ENCODE peak calls at places on chromosomes 4 and X, in five cellular contexts. L is pancreas, X is body of pancreas, J is AG10803, P is GM06990. D is an unnamed sample.

GRCh38 chrX:109040057-109040456 is 303.7 kb upstream of the IRS4 start:
- DNase-seq in L (no peak), X (no peak), J (no peak), P (no peak), D (no peak)

GRCh38 chrX:120308959-120309872 is 2.0 kb downstream of the TMEM255A start:
- DNase-seq in L (peak; percentile 51), X (peak; percentile 62), J (peak; percentile 29), P (peak; percentile 75), D (peak; percentile 41)

GRCh38 chr4:140755811-140756291 is 334 bp downstream of the TBC1D9 start:
- DNase-seq in L (peak; percentile 62), X (peak; percentile 63), J (peak; percentile 54), P (peak; percentile 75), D (no peak)

GRCh38 chr4:146340798-146341197 is 126.5 kb downstream of the REELD1 start:
- DNase-seq in L (no peak), X (no peak), J (peak; percentile 30), P (no peak), D (no peak)

GRCh38 chrX:118974908-118975671 is 672 bp downstream of the LONRF3 start:
- DNase-seq in L (peak; percentile 58), X (peak; percentile 66), J (no peak), P (peak; percentile 30), D (no peak)

GRCh38 chr4:143721317-143721716 is 20.8 kb upstream of the FREM3 start:
- DNase-seq in L (no peak), X (no peak), J (no peak), P (no peak), D (no peak)

GRCh38 chr4:181301735-181302380 is 941.3 kb upstream of the TENM3 start:
- DNase-seq in L (peak; percentile 47), X (peak; percentile 49), J (peak; percentile 47), P (no peak), D (no peak)

GRCh38 chrX:486325-486724 is 99.6 kb upstream of the PPP2R3B start:
- DNase-seq in L (no peak), X (no peak), J (no peak), P (no peak), D (no peak)

GRCh38 chrX:85084770-85085393 is 81.2 kb downstream of the APOOL start:
- DNase-seq in L (peak; percentile 22), X (peak; percentile 25), J (peak; percentile 31), P (no peak), D (no peak)

GRCh38 chr4:80070880-80071620 is 2.0 kb downstream of the ANTXR2 start:
- DNase-seq in L (no peak), X (no peak), J (peak; percentile 37), P (no peak), D (no peak)

GRCh38 chrX:153494541-153495361 is at the start of gene BGN:
- DNase-seq in L (no peak), X (no peak), J (no peak), P (no peak), D (no peak)

GRCh38 chr4:10016169-10016568 is 5.1 kb downstream of the SLC2A9 start:
- DNase-seq in L (no peak), X (no peak), J (no peak), P (no peak), D (no peak)

GRCh38 chr4:176967586-176967985 is 174.9 kb upstream of the VEGFC start:
- DNase-seq in L (no peak), X (no peak), J (no peak), P (no peak), D (no peak)

GRCh38 chr4:72312032-72312650 is 256.9 kb downstream of the ADAMTS3 start:
- DNase-seq in L (peak; percentile 19), X (peak; percentile 40), J (peak; percentile 97), P (no peak), D (no peak)

GRCh38 chr4:174217273-174218126 is 66.0 kb downstream of the FBXO8 start:
- DNase-seq in L (peak; percentile 27), X (peak; percentile 33), J (peak; percentile 65), P (no peak), D (no peak)

GRCh38 chr4:118154643-118155042 is 120.4 kb downstream of the NDST3 start:
- DNase-seq in L (no peak), X (no peak), J (peak; percentile 64), P (no peak), D (no peak)

GRCh38 chrX:103585421-103586313 is at the start of gene TCEAL4:
- DNase-seq in L (peak; percentile 47), X (peak; percentile 64), J (peak; percentile 12), P (peak; percentile 51), D (no peak)

GRCh38 chr4:13988347-13989265 is 361.1 kb upstream of the BOD1L1 start:
- DNase-seq in L (no peak), X (peak; percentile 24), J (peak; percentile 92), P (no peak), D (no peak)

GRCh38 chr4:86498560-86499166 is 95.5 kb upstream of the PTPN13 start:
- DNase-seq in L (no peak), X (no peak), J (peak; percentile 75), P (no peak), D (no peak)

GRCh38 chrX:65990702-65991101 is 49.2 kb downstream of the VSIG4 start:
- DNase-seq in L (no peak), X (no peak), J (no peak), P (no peak), D (no peak)

GRCh38 chrX:1385251-1385794 is 6.6 kb downstream of the SLC25A6 start:
- DNase-seq in L (peak; percentile 23), X (no peak), J (no peak), P (no peak), D (no peak)

GRCh38 chrX:69179380-69179911 is 14.2 kb upstream of the PJA1 start:
- DNase-seq in L (no peak), X (no peak), J (peak; percentile 3), P (no peak), D (no peak)

GRCh38 chrX:121052122-121052521 is 4.7 kb downstream of the GLUD2 start:
- DNase-seq in L (no peak), X (no peak), J (no peak), P (no peak), D (no peak)

GRCh38 chrX:101550362-101550761 is at the start of gene ARMCX1:
- DNase-seq in L (peak; percentile 32), X (peak; percentile 61), J (peak; percentile 76), P (peak; percentile 1), D (no peak)

GRCh38 chr4:155866177-155866576 is at the start of gene ASIC5:
- DNase-seq in L (no peak), X (no peak), J (no peak), P (no peak), D (no peak)

DNA sequence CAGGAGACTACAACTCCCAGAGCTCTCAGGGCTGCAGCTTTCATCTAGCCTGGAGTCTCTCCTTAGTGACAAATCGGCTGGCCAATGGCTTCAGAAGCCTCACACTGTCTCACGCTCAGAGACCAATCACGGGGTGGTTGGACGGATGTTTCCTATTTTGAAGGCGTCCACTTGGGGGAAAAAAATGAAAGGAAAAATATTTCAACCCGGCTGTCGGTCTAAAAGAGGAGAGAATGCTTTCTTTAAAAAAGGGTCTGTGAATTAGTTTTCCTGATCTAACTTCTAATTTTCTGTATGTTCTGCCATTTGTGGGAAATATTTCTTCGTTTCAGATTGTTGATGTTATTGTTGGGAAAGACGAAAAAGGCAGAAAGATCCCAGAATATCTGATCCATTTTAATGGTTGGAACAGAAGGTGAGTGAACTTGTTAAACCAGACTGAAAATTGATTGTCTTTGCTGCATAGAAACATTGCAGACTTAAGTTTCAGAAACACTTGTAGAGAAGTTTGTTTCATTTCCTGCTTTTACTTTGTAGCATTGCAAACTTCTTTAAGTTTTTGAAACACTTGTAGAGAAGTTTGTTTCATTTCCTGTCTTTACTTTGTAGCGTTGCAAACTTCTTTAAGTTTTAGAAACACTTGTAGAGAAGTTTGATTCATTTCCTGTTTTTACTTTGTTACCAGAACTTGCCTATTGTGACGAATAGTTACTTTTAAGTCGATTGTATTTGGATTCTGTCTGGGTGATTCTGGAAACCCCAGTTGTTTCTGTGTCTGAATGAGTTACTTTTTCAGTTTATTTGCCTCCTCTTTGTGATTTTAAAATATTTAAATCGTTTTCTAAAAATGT is 1.6 kb downstream of the MSL3 start:
- DNase-seq in L (peak; percentile 79), X (peak; percentile 85), J (peak; percentile 92), P (peak; percentile 76), D (peak; percentile 66)
- H3K4me3 ChIP-seq in L (peak overlapping the region; percentile 30), X (no peak overlapping the region), J (peak overlapping the region; percentile 82), P (peak overlapping the region; percentile 85), D (peak overlapping the region; percentile 91)

GRCh38 chrX:12505127-12505526 is 286.1 kb upstream of the PRPS2 start:
- DNase-seq in L (no peak), X (no peak), J (no peak), P (no peak), D (no peak)
- TF ChIP-seq CTCF in L (no peak), X (no peak), J (no peak), P (no peak), D (no peak)

GRCh38 chr4:38235338-38235737 is 275.1 kb downstream of the PTTG2 start:
- DNase-seq in L (no peak), X (no peak), J (no peak), P (no peak), D (no peak)
- H3K4me3 ChIP-seq in L (no peak overlapping the region), X (no peak overlapping the region), J (no peak overlapping the region), P (no peak overlapping the region), D (no peak overlapping the region)

GRCh38 chr4:44342800-44343199 is 105.8 kb downstream of the KCTD8 start:
- DNase-seq in L (no peak), X (no peak), J (no peak), P (no peak), D (no peak)
- TF ChIP-seq CTCF in L (no peak), X (no peak), J (no peak), P (no peak), D (no peak)

GRCh38 chrX:154749856-154750255 is 1.0 kb downstream of the GAB3 start:
- DNase-seq in L (no peak), X (no peak), J (no peak), P (no peak), D (no peak)
- H3K4me3 ChIP-seq in L (no peak overlapping the region), X (no peak overlapping the region), J (no peak overlapping the region), P (no peak overlapping the region), D (peak overlapping the region; percentile 65)

GRCh38 chrX:54885740-54886139 is 34.9 kb upstream of the TRO start:
- DNase-seq in L (no peak), X (no peak), J (no peak), P (no peak), D (no peak)

GRCh38 chrX:54894159-54894558 is 26.5 kb upstream of the TRO start:
- DNase-seq in L (no peak), X (no peak), J (no peak), P (no peak), D (no peak)

DNA sequence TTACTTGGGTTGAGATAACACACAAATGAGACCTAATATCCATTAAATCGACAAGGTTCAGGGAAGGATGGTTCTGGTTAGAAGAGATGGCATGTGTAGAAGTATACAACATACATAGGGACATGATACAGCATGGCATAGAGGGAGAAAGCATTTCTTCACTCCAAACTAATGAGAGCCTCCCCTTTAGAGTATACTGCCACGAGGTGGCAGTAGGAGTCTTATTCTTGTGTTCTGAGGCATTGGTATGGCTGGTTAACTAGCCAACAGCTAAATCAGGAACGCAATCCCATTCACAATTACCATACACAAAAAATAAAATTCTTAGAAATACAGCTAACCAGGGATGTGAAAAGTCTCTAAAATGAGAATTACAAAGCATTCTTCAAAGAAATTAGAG is 29.1 kb upstream of the TRO start:
- DNase-seq in L (peak; percentile 26), X (peak; percentile 27), J (peak; percentile 37), P (no peak), D (peak; percentile 3)
- TF ChIP-seq CTCF in L (no peak), X (peak; percentile 43), J (peak; percentile 50), P (peak; percentile 53), D (peak; percentile 50)